ENCODE peak calls at places on chromosomes 11 and 22, in eight cellular contexts. F is omental fat pad; V is activated T-helper 9 cell treated with anti-CD3 and anti-CD28 coated beads, Interleukin-2, amount 50 U/mL, for 16 hours; K is T-helper 9 cell; I is C1 segment of cervical spinal cord; O is pons; P is hypothalamus; H is Kasumi-1. W is an unnamed sample.
A peak's percentile ranks its signal among the peaks of the same experiment; 100 is the strongest.

GRCh38 chr11:69928124-69928523 is 108.9 kb upstream of the FGF3 start:
- DNase-seq in F (no peak), V (no peak), K (no peak), I (no peak), O (no peak), P (no peak), H (no peak), W (no peak)

GRCh38 chr11:20258496-20258895 is 98.2 kb upstream of the DBX1 start:
- DNase-seq in F (no peak), V (no peak), K (no peak), I (no peak), O (no peak), P (no peak), H (no peak), W (no peak)

GRCh38 chr11:114553642-114554041 is 6.0 kb downstream of the NXPE1 start:
- DNase-seq in F (no peak), V (no peak), K (no peak), I (no peak), O (no peak), P (no peak), H (no peak), W (no peak)

GRCh38 chr22:35792501-35792900 is 74.8 kb downstream of the APOL5 start:
- DNase-seq in F (no peak), V (no peak), K (no peak), I (no peak), O (no peak), P (no peak), H (no peak), W (no peak)

GRCh38 chr11:112226062-112226921 is at the start of gene PTS:
- DNase-seq in F (peak; percentile 54), V (peak; percentile 73), K (peak; percentile 69), I (peak; percentile 97), O (peak; percentile 92), P (peak; percentile 85), H (peak; percentile 84), W (peak; percentile 70)

GRCh38 chr11:74696932-74697687 is 34.1 kb downstream of the CHRDL2 start:
- DNase-seq in F (peak; percentile 55), V (no peak), K (no peak), I (no peak), O (no peak), P (no peak), H (no peak), W (peak; percentile 76)

GRCh38 chr11:131036544-131036943 is 120.3 kb upstream of the SNX19 start:
- DNase-seq in F (no peak), V (no peak), K (no peak), I (no peak), O (no peak), P (no peak), H (no peak), W (no peak)

GRCh38 chr11:70751142-70751734 is 352.9 kb downstream of the CTTN start:
- DNase-seq in F (no peak), V (no peak), K (no peak), I (no peak), O (no peak), P (no peak), H (peak; percentile 18), W (no peak)

GRCh38 chr11:69700278-69701140 is 3.3 kb downstream of the FGF19 start:
- DNase-seq in F (no peak), V (no peak), K (no peak), I (peak; percentile 73), O (peak; percentile 66), P (peak; percentile 63), H (no peak), W (peak; percentile 19)

GRCh38 chr11:47498149-47498548 is 49.2 kb upstream of the RAPSN start:
- DNase-seq in F (no peak), V (no peak), K (no peak), I (no peak), O (no peak), P (no peak), H (no peak), W (no peak)

GRCh38 chr11:75424396-75424795 is 8.6 kb downstream of the KLHL35 start:
- DNase-seq in F (no peak), V (no peak), K (no peak), I (no peak), O (no peak), P (no peak), H (no peak), W (no peak)

GRCh38 chr11:75667268-75667830 is 1.5 kb downstream of the MAP6 start:
- DNase-seq in F (no peak), V (no peak), K (no peak), I (peak; percentile 52), O (no peak), P (no peak), H (no peak), W (no peak)

GRCh38 chr11:134032031-134032430 is 36.8 kb upstream of the JAM3 start:
- DNase-seq in F (no peak), V (no peak), K (no peak), I (no peak), O (peak; percentile 15), P (no peak), H (no peak), W (no peak)